ENCODE peak calls at places on chromosomes 6 and 20, in eight cellular contexts. S is PC-9, G is GM23248, A is neural progenitor cell, R is K562, J is H1, C is hepatocyte, K is HCT116. X is an unnamed sample.

GRCh38 chr20:18380908-18381529 is 85.8 kb downstream of the DZANK1 start:
- DNase-seq in S (no peak), G (no peak), A (peak; percentile 37), R (no peak), J (peak; percentile 61), C (no peak), K (no peak), X (no peak)

GRCh38 chr6:13428528-13429405 is 58.6 kb downstream of the GFOD1 start:
- DNase-seq in S (no peak), G (no peak), A (no peak), R (no peak), J (no peak), C (no peak), K (no peak), X (no peak)

GRCh38 chr6:4861564-4861963 is 85.4 kb downstream of the CDYL start:
- DNase-seq in S (no peak), G (no peak), A (no peak), R (no peak), J (no peak), C (no peak), K (no peak), X (no peak)

GRCh38 chr6:44470106-44470446 is 82.6 kb downstream of the CDC5L start:
- DNase-seq in S (no peak), G (no peak), A (no peak), R (no peak), J (no peak), C (no peak), K (no peak), X (no peak)

GRCh38 chr6:114650891-114651290 is 308.1 kb upstream of the HS3ST5 start:
- DNase-seq in S (peak; percentile 49), G (no peak), A (no peak), R (no peak), J (no peak), C (no peak), K (no peak), X (no peak)

GRCh38 chr6:11851405-11851804 is 72.8 kb upstream of the ADTRP start:
- DNase-seq in S (peak; percentile 93), G (peak; percentile 94), A (no peak), R (no peak), J (no peak), C (no peak), K (no peak), X (peak; percentile 82)

GRCh38 chr20:23879811-23880374 is 345 bp upstream of the CST5 start:
- DNase-seq in S (peak; percentile 96), G (no peak), A (no peak), R (no peak), J (no peak), C (peak; percentile 55), K (no peak), X (no peak)

GRCh38 chr20:50387996-50388332 is 122.2 kb upstream of the PTPN1 start:
- DNase-seq in S (no peak), G (no peak), A (no peak), R (no peak), J (no peak), C (no peak), K (no peak), X (no peak)

GRCh38 chr6:109872968-109873545 is 105.1 kb upstream of the GPR6 start:
- DNase-seq in S (no peak), G (no peak), A (no peak), R (no peak), J (no peak), C (no peak), K (no peak), X (no peak)

GRCh38 chr6:107061125-107062020 is 33.4 kb downstream of the MTRES1 start:
- DNase-seq in S (no peak), G (peak; percentile 5), A (peak; percentile 52), R (no peak), J (peak; percentile 78), C (no peak), K (no peak), X (no peak)

GRCh38 chr6:74607934-74608333 is 597.9 kb downstream of the COL12A1 start:
- DNase-seq in S (no peak), G (peak; percentile 40), A (peak; percentile 29), R (no peak), J (no peak), C (no peak), K (no peak), X (peak; percentile 48)
- TF ChIP-seq EZH2 in S (no peak), G (no peak), A (no peak), R (no peak), J (no peak), C (no peak), K (no peak), X (no peak)

DNA sequence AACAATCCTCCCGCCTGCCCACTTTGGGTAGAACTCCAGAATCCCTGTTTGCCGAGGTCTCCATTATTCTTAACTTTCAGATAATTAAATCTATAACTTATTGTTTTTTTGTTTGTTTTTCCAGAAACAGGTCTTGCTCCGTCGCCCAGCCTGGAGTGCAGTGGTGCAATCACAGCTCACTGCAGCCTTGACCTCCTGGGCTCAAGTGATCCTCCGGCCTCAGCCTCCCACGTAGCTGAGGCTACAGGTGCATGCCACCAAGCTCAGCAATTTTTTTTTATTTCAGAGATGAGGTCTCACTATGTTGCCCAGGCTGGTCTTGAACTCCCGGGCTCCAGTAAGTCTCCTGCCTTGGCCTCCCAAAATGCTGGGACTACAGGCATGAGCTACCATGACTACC is 28.8 kb downstream of the ZMYND8 start:
- DNase-seq in S (no peak), G (no peak), A (no peak), R (no peak), J (no peak), C (no peak), K (no peak), X (no peak)
- H4K20me1 ChIP-seq in S (peaks cover 4% of the 10 kb centered on the region), G (no peaks in the 10 kb centered on the region), A (peaks cover 89% of the 10 kb centered on the region), R (peaks cover 56% of the 10 kb centered on the region), J (peaks cover 4% of the 10 kb centered on the region), C (peaks cover 3% of the 10 kb centered on the region), K (no peaks in the 10 kb centered on the region), X (no peaks in the 10 kb centered on the region)

GRCh38 chr6:29506446-29507067 is 18.8 kb upstream of the MAS1L start:
- DNase-seq in S (no peak), G (no peak), A (no peak), R (no peak), J (peak; percentile 28), C (no peak), K (no peak), X (no peak)

GRCh38 chr6:29509239-29509638 is 21.5 kb upstream of the MAS1L start:
- DNase-seq in S (no peak), G (no peak), A (no peak), R (no peak), J (peak; percentile 23), C (no peak), K (no peak), X (no peak)

GRCh38 chr6:29505808-29506207 is 18.1 kb upstream of the MAS1L start:
- DNase-seq in S (no peak), G (no peak), A (no peak), R (no peak), J (peak; percentile 1), C (no peak), K (no peak), X (no peak)

GRCh38 chr6:29504961-29505360 is 17.2 kb upstream of the MAS1L start:
- DNase-seq in S (no peak), G (no peak), A (no peak), R (no peak), J (peak; percentile 8), C (no peak), K (no peak), X (no peak)

GRCh38 chr6:29507319-29507718 is 19.6 kb upstream of the MAS1L start:
- DNase-seq in S (no peak), G (no peak), A (no peak), R (no peak), J (peak; percentile 17), C (no peak), K (no peak), X (no peak)
- TF ChIP-seq EZH2 in S (no peak), G (no peak), A (no peak), R (no peak), J (no peak), C (no peak), K (no peak), X (no peak)

DNA sequence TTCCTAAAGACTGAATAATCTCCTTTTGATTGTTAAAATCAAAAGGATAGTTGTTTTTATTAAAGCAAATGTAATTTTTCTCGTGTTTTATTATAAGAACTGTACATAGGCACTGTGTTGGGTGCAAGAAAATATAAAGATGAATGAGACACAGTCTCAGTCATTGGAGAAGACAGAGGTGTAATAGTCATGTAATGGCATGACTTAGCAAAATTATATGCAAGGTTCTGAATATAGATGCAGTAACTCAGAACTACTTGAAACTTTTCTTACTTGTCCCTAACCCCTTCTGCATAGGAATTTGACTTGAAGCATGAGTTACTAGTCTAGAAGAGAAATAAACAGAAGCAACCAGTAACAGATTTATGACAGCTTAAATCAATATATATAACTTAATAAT is 14.9 kb downstream of the WTAP start:
- DNase-seq in S (no peak), G (no peak), A (no peak), R (no peak), J (no peak), C (no peak), K (no peak), X (no peak)
- H4K20me1 ChIP-seq in S (peaks cover 24% of the 10 kb centered on the region), G (peaks cover 8% of the 10 kb centered on the region), A (peaks cover 83% of the 10 kb centered on the region), R (no peaks in the 10 kb centered on the region), J (peaks cover 13% of the 10 kb centered on the region), C (peaks cover 48% of the 10 kb centered on the region), K (peaks cover 28% of the 10 kb centered on the region), X (no peaks in the 10 kb centered on the region)